ENCODE peak calls at places on chromosomes 2 and 18, in seven cellular contexts. T is hepatocyte, J is K562, P is fibroblast of lung, E is IMR-90, X is mammary epithelial cell, O is neural progenitor cell. S is an unnamed sample. For H4K20me1, the result is how much of the 10 kb centered on the place peaks cover.

GRCh38 chr2:28232267-28232666 is 160.4 kb upstream of the FOSL2 start:
- DNase-seq in X (peak), J (no peak), T (peak), P (peak), E (no peak), O (no peak), S (no peak)

GRCh38 chr2:232238108-232238507 is 140.4 kb upstream of the ALPP start:
- DNase-seq in X (no peak), J (no peak), P (peak), E (peak), T (peak), O (no peak), S (no peak)

GRCh38 chr2:102103992-102104871 is 38.3 kb upstream of the IL1R1 start:
- DNase-seq in J (no peak), P (peak), O (no peak), X (peak), T (peak), E (peak), S (no peak)

GRCh38 chr2:122863516-122863915 is 1108.1 kb downstream of the TSN start:
- DNase-seq in T (no peak), P (no peak), X (no peak), J (no peak), E (no peak), O (no peak), S (no peak)

GRCh38 chr18:74303936-74304335 is 11.7 kb upstream of the C18orf63 start:
- DNase-seq in O (no peak), X (peak), T (no peak), P (peak), J (no peak), E (peak), S (no peak)

GRCh38 chr2:176891105-176891504 is 321.5 kb upstream of the HNRNPA3 start:
- DNase-seq in O (no peak), T (no peak), P (no peak), X (no peak), E (no peak), J (no peak), S (no peak)

GRCh38 chr18:52070295-52070756 is 269.7 kb upstream of the DCC start:
- DNase-seq in X (no peak), E (no peak), P (no peak), J (no peak), O (no peak), T (peak), S (no peak)

GRCh38 chr2:28736034-28736433 is 15.6 kb upstream of the PPP1CB start:
- DNase-seq in E (no peak), O (no peak), X (peak), J (no peak), T (no peak), P (no peak), S (no peak)

GRCh38 chr18:22865354-22866116 is 67.6 kb upstream of the RBBP8 start:
- DNase-seq in O (no peak), E (no peak), X (no peak), J (no peak), T (no peak), P (no peak), S (no peak)

GRCh38 chr18:66795011-66795410 is 191.1 kb upstream of the CDH19 start:
- DNase-seq in T (no peak), J (no peak), O (no peak), P (peak), E (no peak), X (no peak), S (no peak)

GRCh38 chr2:10810175-10811161 is 2.1 kb downstream of the PDIA6 start:
- DNase-seq in O (no peak), T (no peak), X (peak), J (peak), E (peak), P (peak), S (peak)

GRCh38 chr2:213234641-213235040 is 49.6 kb upstream of the SPAG16 start:
- DNase-seq in X (no peak), J (no peak), T (no peak), E (no peak), P (no peak), O (peak), S (no peak)

GRCh38 chr2:235146871-235147565 is 195.2 kb downstream of the SH3BP4 start:
- DNase-seq in T (no peak), X (no peak), O (no peak), E (no peak), P (no peak), J (no peak), S (no peak)

GRCh38 chr18:74436158-74436755 is 20.9 kb downstream of the DIPK1C start:
- DNase-seq in T (no peak), X (no peak), E (no peak), P (no peak), J (no peak), O (no peak), S (no peak)

GRCh38 chr2:49080681-49081080 is 73.6 kb downstream of the FSHR start:
- DNase-seq in T (peak), P (no peak), O (peak), X (no peak), E (no peak), J (no peak), S (no peak)

GRCh38 chr2:56047136-56047535 is 123.6 kb upstream of the EFEMP1 start:
- DNase-seq in X (no peak), T (no peak), E (no peak), O (no peak), P (no peak), J (no peak), S (no peak)

GRCh38 chr2:40028792-40029488 is 249.9 kb upstream of the THUMPD2 start:
- DNase-seq in E (no peak), P (no peak), J (no peak), X (no peak), O (no peak), T (no peak), S (no peak)

GRCh38 chr2:128438586-128438985 is 119.9 kb upstream of the HS6ST1 start:
- DNase-seq in E (no peak), O (no peak), P (no peak), J (no peak), X (no peak), T (no peak), S (no peak)

DNA sequence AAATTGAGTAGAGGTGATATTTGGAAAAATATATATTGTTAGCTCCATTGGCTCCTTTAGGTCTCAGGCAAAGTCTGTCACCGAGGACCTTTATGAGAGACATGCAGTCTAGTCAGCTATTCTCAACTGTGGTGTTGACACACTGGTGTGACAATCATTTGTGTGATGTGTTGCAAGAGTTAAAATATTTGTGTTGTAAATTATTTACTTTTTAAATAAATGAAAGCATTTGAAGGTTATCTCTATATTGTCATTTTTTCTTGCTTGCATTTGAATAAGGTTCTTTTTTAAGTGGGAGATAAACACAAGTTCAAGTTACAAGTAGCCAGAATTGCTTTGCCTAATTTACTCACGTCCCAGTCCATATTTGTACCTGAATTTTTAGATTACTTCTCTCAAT is 4.3 kb downstream of the REL start:
- DNase-seq in T (peak), E (no peak), P (no peak), J (no peak), X (no peak), O (no peak), S (peak)
- H4K20me1 ChIP-seq in T (under half), E (under half), P (under half), J (under half), X (under half), O (under half), S (under half)

GRCh38 chr2:138026116-138026855 is 62.0 kb downstream of the HNMT start:
- DNase-seq in X (no peak), T (no peak), J (no peak), E (no peak), O (no peak), P (no peak), S (no peak)
- H4K20me1 ChIP-seq in X (under half), T (under half), J (under half), E (under half), O (under half), P (under half), S (under half)

DNA sequence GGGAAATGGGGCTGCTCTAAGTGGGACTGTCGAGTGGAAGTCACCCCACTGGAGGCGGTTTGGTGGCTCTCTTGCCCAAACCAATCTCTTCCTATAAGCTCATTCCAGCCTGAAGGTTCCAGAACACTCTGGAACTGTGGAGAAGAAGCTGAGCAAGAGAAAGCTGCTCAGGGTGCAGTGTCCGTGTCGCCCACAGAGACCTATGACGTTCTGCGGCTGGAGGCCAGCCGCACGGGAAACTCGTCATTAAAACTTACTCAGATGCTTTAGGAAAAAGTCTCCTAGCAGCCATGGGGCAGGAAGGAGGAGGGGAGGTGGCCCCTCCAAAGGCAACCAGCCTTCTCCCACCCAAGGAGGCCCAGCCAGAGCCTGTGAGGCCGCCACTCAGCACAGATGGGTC is 41.7 kb downstream of the ADCY3 start:
- DNase-seq in X (no peak), O (no peak), P (no peak), E (no peak), J (no peak), T (no peak), S (no peak)
- H4K20me1 ChIP-seq in X (under half), O (under half), P (under half), E (under half), J (under half), T (under half), S (under half)

DNA sequence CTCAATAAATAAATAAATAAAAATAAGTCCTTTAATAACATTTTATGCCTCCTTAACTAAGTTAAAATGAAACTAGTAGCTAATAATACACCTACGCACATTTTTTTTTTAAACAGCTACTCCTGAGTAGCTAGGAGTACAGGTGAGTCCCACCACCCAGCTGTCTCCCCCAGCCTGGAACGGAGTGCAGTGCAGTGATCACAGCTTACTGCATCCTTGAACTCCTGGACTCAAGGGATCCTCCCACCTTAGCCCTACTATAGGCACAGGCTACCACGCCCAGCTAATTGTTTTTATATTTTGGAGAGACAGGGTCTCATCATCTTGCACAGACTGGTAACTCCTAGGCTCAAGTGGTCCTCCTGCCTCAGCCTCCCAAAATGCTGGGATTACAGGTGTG is 28.4 kb downstream of the YWHAQ start:
- DNase-seq in E (no peak), O (no peak), P (no peak), T (no peak), J (no peak), X (no peak), S (no peak)
- H4K20me1 ChIP-seq in E (half or more), O (under half), P (under half), T (half or more), J (under half), X (under half), S (under half)

GRCh38 chr18:58272209-58272608 is 228.2 kb downstream of the NEDD4L start:
- DNase-seq in X (no peak), J (no peak), P (no peak), E (no peak), T (no peak), O (no peak), S (no peak)
- H4K20me1 ChIP-seq in X (under half), J (under half), P (under half), E (under half), T (under half), O (under half), S (under half)

GRCh38 chr2:159149786-159150185 is 136.7 kb downstream of the WDSUB1 start:
- DNase-seq in J (no peak), E (no peak), P (no peak), O (no peak), X (no peak), T (no peak), S (no peak)

GRCh38 chr2:159148891-159149290 is 137.6 kb downstream of the WDSUB1 start:
- DNase-seq in O (peak), P (no peak), E (no peak), J (no peak), T (no peak), X (no peak), S (no peak)

GRCh38 chr2:159152119-159152778 is 134.3 kb downstream of the WDSUB1 start:
- DNase-seq in X (no peak), E (no peak), P (no peak), J (peak), O (no peak), T (no peak), S (no peak)

GRCh38 chr2:159151198-159152118 is 135.0 kb downstream of the WDSUB1 start:
- DNase-seq in P (no peak), J (no peak), X (no peak), O (no peak), T (no peak), E (no peak), S (no peak)

GRCh38 chr2:159150208-159150607 is 136.3 kb downstream of the WDSUB1 start:
- DNase-seq in O (peak), J (no peak), T (no peak), P (no peak), E (peak), X (no peak), S (no peak)
- H4K20me1 ChIP-seq in O (under half), J (under half), T (under half), P (under half), E (under half), X (under half), S (under half)

GRCh38 chr2:53958443-53958842 is 12.3 kb downstream of the PSME4 start:
- DNase-seq in E (no peak), J (no peak), P (no peak), T (no peak), O (no peak), X (no peak), S (no peak)
- H4K20me1 ChIP-seq in E (half or more), J (under half), P (under half), T (half or more), O (under half), X (under half), S (under half)

GRCh38 chr2:26043109-26043508 is 9.2 kb downstream of the RAB10 start:
- DNase-seq in X (no peak), O (no peak), T (no peak), P (no peak), E (no peak), J (no peak), S (no peak)
- H4K20me1 ChIP-seq in X (under half), O (half or more), T (half or more), P (under half), E (half or more), J (under half), S (under half)

DNA sequence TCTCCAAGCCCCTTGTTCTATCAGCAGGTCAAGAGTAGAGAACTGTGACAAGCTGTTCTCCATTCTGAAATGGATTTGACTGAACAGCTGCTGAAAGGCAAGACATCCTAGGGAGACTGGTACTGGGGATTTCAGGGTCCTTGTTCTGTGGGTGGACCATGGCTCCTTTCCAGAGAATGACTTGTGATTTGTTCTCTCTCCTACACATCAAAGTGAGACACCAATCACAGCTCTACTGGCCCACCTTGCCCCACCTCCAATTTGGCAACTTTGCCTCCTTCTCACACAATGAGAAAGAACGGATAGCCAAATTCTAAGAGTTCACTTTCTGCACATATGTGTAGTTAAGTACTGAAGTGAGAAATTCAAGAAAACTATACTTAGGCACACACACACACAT is 67.4 kb downstream of the BCL11A start:
- DNase-seq in O (no peak), E (no peak), J (no peak), P (no peak), T (no peak), X (no peak), S (peak)
- H4K20me1 ChIP-seq in O (under half), E (under half), J (under half), P (under half), T (under half), X (under half), S (under half)